ENCODE peak calls at places on chromosomes 2 and 18, in seven cellular contexts. U is HepG2, W is HCT116, K is K562, A is H1, I is GM12878, Y is SK-N-SH. Z is an unnamed sample.

GRCh38 chr2:134252092-134252775 is 1.6 kb upstream of the MGAT5 start:
- DNase-seq in U (no peak), W (no peak), K (no peak), A (no peak), I (no peak), Y (no peak), Z (no peak)

GRCh38 chr2:204967199-204967995 is 422.1 kb downstream of the PARD3B start:
- DNase-seq in U (no peak), W (no peak), K (no peak), A (no peak), I (no peak), Y (peak; percentile 23), Z (no peak)

GRCh38 chr2:137947032-137947713 is 17.1 kb upstream of the HNMT start:
- DNase-seq in U (no peak), W (no peak), K (no peak), A (no peak), I (no peak), Y (no peak), Z (no peak)

GRCh38 chr2:189648846-189649529 is 12.3 kb upstream of the ASNSD1 start:
- DNase-seq in U (no peak), W (no peak), K (no peak), A (no peak), I (no peak), Y (no peak), Z (no peak)

GRCh38 chr2:103959174-103960125 is 894.5 kb upstream of the POU3F3 start:
- DNase-seq in U (peak; percentile 47), W (no peak), K (no peak), A (peak; percentile 49), I (no peak), Y (peak; percentile 35), Z (peak; percentile 18)

GRCh38 chr18:34550902-34551301 is 159.2 kb upstream of the DTNA start:
- DNase-seq in U (no peak), W (no peak), K (no peak), A (no peak), I (no peak), Y (no peak), Z (no peak)

GRCh38 chr2:166032361-166032760 is 78.8 kb upstream of the TTC21B start:
- DNase-seq in U (no peak), W (no peak), K (no peak), A (no peak), I (no peak), Y (no peak), Z (no peak)

GRCh38 chr2:154452906-154453493 is 245.5 kb upstream of the KCNJ3 start:
- DNase-seq in U (no peak), W (peak; percentile 27), K (no peak), A (peak; percentile 49), I (peak; percentile 13), Y (no peak), Z (peak; percentile 9)

GRCh38 chr2:179332903-179333302 is 68.3 kb upstream of the SESTD1 start:
- DNase-seq in U (peak; percentile 61), W (no peak), K (no peak), A (no peak), I (no peak), Y (no peak), Z (no peak)

DNA sequence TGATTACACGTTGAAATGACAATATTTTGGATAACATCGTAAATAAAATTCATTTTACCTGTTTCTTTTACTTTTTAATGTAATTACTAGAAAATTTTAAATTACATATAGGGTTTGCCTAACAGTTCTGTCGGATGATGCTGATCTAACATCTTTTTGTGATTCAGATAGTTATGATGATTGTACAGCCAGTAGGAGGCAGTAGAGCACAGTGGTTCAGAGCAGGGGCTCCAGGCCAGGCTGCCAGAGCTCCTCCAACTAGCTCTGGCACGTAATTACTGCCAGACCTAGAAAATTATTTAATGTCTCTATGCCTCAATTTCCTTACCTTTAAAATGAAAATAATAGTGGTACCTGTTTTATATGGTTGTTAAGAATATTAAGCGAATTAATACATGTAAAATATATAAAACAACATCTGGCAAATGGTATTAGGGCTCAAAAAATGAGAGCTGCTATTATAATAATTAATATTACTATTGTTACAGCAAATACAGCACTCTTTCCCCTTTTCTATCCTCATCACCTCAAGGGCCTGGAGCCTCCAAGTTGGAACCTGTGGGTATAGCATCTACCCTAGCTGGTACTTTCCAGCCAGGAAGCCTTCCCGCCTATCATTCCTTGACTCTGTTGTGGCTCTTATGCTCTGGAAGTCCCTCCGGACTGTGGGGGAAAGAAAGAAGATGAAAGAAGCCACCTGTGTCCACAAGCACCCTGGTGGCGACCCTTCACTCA is 47.7 kb upstream of the PLA2R1 start:
- DNase-seq in U (peak; percentile 62), W (peak; percentile 59), K (peak; percentile 61), A (no peak), I (no peak), Y (peak; percentile 71), Z (peak; percentile 68)
- TF ChIP-seq JUND in U (no peak), W (no peak), K (no peak), A (no peak), I (no peak), Y (no peak), Z (no peak)

GRCh38 chr18:55918449-55918848 is 330.5 kb upstream of the TCF4 start:
- DNase-seq in U (no peak), W (no peak), K (no peak), A (no peak), I (no peak), Y (no peak), Z (no peak)

GRCh38 chr18:55925772-55926171 is 337.8 kb upstream of the TCF4 start:
- DNase-seq in U (no peak), W (no peak), K (no peak), A (no peak), I (no peak), Y (no peak), Z (no peak)

GRCh38 chr18:55920063-55920462 is 332.1 kb upstream of the TCF4 start:
- DNase-seq in U (no peak), W (no peak), K (no peak), A (no peak), I (no peak), Y (no peak), Z (no peak)
- TF ChIP-seq JUND in U (no peak), W (no peak), K (no peak), A (no peak), I (no peak), Y (no peak), Z (no peak)

DNA sequence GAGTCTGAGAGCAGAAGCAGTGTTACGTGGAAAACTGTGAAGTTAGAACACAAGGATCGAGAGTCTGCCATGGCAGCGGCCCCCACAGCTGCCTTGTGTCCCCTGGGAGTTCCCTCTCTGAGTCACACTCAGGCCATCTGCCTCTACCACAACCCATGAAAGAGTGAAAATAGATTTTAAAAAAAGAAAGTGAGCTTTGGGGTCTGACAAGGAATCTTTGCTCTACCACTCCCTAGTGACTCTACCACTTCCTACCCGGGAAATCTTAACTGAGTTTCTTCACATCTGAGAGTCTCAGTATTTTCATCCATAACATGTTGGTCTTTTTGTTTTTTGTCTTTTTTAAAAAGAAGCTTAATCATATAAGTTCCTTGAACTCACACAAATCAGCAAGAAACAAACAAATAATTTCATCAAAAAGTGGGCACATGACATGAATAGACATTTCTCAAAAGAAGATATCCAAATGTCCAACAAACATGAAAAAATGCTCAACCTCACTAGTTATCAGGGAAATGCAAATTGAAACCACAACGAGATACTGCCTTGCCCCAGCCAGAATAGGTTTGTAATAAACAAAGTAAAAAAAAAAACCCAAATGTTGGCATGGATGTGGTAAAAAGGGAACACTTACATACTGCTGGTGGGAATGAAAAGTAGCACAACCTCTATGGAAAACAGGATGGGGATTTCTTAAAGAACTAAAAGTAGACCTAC is 2.4 kb upstream of the MSGN1 start:
- DNase-seq in U (no peak), W (no peak), K (no peak), A (no peak), I (peak; percentile 82), Y (no peak), Z (no peak)
- TF ChIP-seq JUND in U (no peak), W (no peak), K (no peak), A (no peak), I (peak; percentile 51), Y (no peak), Z (no peak)

GRCh38 chr2:235996419-235996818 is 171.8 kb downstream of the GBX2 start:
- DNase-seq in U (no peak), W (no peak), K (no peak), A (no peak), I (no peak), Y (peak; percentile 72), Z (no peak)
- TF ChIP-seq JUND in U (no peak), W (no peak), K (no peak), A (no peak), I (no peak), Y (no peak), Z (no peak)

DNA sequence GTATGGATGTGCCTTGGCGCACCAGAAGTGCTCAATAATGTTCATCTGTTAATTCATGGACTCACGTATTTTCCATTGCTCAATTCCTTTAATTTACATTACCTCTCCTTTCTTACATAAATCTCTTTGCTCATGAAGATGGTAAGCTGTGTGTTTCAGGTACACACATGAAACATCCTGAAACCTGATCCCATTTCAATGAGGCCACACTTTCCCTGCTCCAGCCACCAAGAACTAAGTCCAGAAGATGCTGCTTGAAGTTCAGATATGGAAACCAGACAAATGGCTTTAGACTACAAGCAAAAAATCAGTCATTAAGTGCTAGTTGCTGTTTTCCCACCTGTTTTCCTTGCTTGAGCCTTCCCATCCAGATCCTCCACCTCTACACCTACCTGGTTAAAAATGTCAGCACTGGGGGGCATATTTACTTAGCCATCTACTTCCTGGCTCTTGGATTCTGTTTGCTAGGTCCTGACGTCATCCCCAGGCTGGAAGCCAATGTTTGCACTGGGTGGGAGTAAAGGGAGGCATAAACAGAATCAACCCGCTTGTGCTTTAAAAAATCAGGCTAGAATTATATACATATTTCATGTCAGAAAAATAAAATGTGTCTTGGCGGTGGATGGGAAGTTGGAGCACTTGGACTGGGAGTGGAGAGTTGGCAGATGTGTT is 309.7 kb downstream of the OSR1 start:
- DNase-seq in U (peak; percentile 82), W (no peak), K (no peak), A (no peak), I (no peak), Y (no peak), Z (peak; percentile 81)
- TF ChIP-seq JUND in U (peak; percentile 73), W (no peak), K (no peak), A (no peak), I (no peak), Y (no peak), Z (peak; percentile 80)

GRCh38 chr2:5391361-5391760 is 300.8 kb upstream of the SOX11 start:
- DNase-seq in U (no peak), W (no peak), K (no peak), A (no peak), I (no peak), Y (no peak), Z (no peak)
- TF ChIP-seq JUND in U (no peak), W (no peak), K (no peak), A (no peak), I (no peak), Y (no peak), Z (no peak)

DNA sequence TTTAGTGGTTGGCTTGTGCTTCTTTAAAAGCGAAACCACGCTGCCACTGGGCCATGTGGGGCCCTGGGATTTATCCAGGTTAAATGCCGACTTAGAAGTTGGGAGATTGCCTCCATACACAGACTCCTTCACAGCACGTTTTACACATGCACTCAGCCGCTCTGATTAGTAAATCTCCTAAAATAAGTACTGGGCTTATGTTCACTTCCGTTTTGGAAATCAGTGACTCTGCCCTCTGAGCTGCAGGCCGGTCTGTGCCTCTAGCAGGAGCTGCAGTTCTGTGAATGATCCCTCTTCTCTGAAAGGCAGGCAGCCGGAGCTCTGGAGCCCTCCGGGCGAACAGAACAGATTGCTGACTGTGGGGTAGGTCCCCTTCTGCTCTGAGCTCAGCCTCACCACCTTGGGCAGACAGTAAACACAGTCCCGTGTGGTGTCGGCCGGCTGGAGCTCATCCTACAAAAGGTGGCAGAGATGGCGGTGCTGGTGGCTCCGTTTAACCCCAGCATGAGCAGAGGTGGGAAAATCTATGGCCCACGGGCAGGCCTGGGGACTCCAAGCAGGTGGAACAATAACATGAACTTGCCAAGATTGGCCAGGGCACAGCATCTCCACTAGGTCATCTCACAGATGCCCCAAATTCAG is 9.8 kb upstream of the RAB17 start:
- DNase-seq in U (peak; percentile 55), W (no peak), K (no peak), A (no peak), I (no peak), Y (peak; percentile 49), Z (no peak)
- TF ChIP-seq JUND in U (no peak), W (no peak), K (no peak), A (no peak), I (no peak), Y (no peak), Z (no peak)